ENCODE peak calls at places on chromosomes 1 and 21, in seven cellular contexts. W, K, N, F, Y, V and I are unnamed samples.

GRCh38 chr1:174892016-174892415 is 107.7 kb upstream of the CACYBP start:
- DNase-seq in W (no peak), K (no peak), N (no peak), F (no peak), Y (no peak), V (peak; percentile 16), I (no peak)

GRCh38 chr1:204062106-204062505 is 10.8 kb upstream of the SOX13 start:
- DNase-seq in W (no peak), K (no peak), N (no peak), F (no peak), Y (no peak), V (no peak), I (no peak)

GRCh38 chr1:32309960-32310359 is 18.1 kb downstream of the HDAC1 start:
- DNase-seq in W (no peak), K (no peak), N (no peak), F (no peak), Y (no peak), V (no peak), I (no peak)

GRCh38 chr1:85344256-85344694 is 67.8 kb upstream of the BCL10 start:
- DNase-seq in W (no peak), K (peak; percentile 53), N (peak; percentile 47), F (no peak), Y (peak; percentile 63), V (peak; percentile 91), I (peak; percentile 61)

GRCh38 chr1:107617921-107618320 is 347.1 kb downstream of the VAV3 start:
- DNase-seq in W (no peak), K (no peak), N (no peak), F (no peak), Y (no peak), V (peak; percentile 7), I (no peak)

GRCh38 chr1:225642177-225642576 is 10.7 kb downstream of the ENAH start:
- DNase-seq in W (no peak), K (no peak), N (no peak), F (no peak), Y (peak; percentile 72), V (no peak), I (no peak)

GRCh38 chr1:114352797-114353196 is 158.2 kb downstream of the TRIM33 start:
- DNase-seq in W (no peak), K (no peak), N (peak; percentile 31), F (no peak), Y (no peak), V (peak; percentile 12), I (no peak)

GRCh38 chr21:45539046-45539795 is 3.0 kb downstream of the SLC19A1 start:
- DNase-seq in W (peak; percentile 71), K (no peak), N (no peak), F (no peak), Y (no peak), V (no peak), I (no peak)

GRCh38 chr1:172269084-172269483 is 151.4 kb upstream of the C1orf105 start:
- DNase-seq in W (no peak), K (no peak), N (no peak), F (no peak), Y (no peak), V (no peak), I (no peak)

GRCh38 chr1:238399558-238399957 is 508.8 kb upstream of the ZP4 start:
- DNase-seq in W (no peak), K (no peak), N (no peak), F (no peak), Y (no peak), V (peak; percentile 50), I (no peak)

GRCh38 chr1:110155878-110156522 is 5.7 kb downstream of the SLC6A17 start:
- DNase-seq in W (peak; percentile 87), K (peak; percentile 78), N (peak; percentile 56), F (no peak), Y (peak; percentile 62), V (peak; percentile 76), I (peak; percentile 70)

GRCh38 chr1:245008761-245009160 is 144.4 kb upstream of the HNRNPU start:
- DNase-seq in W (no peak), K (no peak), N (peak; percentile 12), F (no peak), Y (no peak), V (no peak), I (no peak)

GRCh38 chr21:16055012-16055411 is 325.2 kb downstream of the USP25 start:
- DNase-seq in W (no peak), K (no peak), N (no peak), F (no peak), Y (no peak), V (no peak), I (no peak)

GRCh38 chr1:202659974-202660373 is 50.3 kb downstream of the SYT2 start:
- DNase-seq in W (no peak), K (peak; percentile 23), N (no peak), F (no peak), Y (no peak), V (no peak), I (no peak)

GRCh38 chr1:234214129-234214910 is 158.9 kb upstream of the COA6 start:
- DNase-seq in W (peak; percentile 76), K (peak; percentile 11), N (no peak), F (no peak), Y (peak; percentile 54), V (peak; percentile 74), I (peak; percentile 39)

GRCh38 chr1:84632975-84633427 is 57.3 kb downstream of the SSX2IP start:
- DNase-seq in W (no peak), K (no peak), N (peak; percentile 72), F (no peak), Y (peak; percentile 90), V (no peak), I (no peak)

GRCh38 chr1:66476774-66477173 is 57.2 kb upstream of the SGIP1 start:
- DNase-seq in W (no peak), K (no peak), N (no peak), F (no peak), Y (peak; percentile 40), V (no peak), I (no peak)

GRCh38 chr1:226640737-226641136 is 92.2 kb downstream of the STUM start:
- DNase-seq in W (peak; percentile 69), K (no peak), N (no peak), F (no peak), Y (no peak), V (no peak), I (peak; percentile 23)

GRCh38 chr1:29211086-29212030 is 19.4 kb downstream of the MECR start:
- DNase-seq in W (no peak), K (no peak), N (peak; percentile 40), F (no peak), Y (no peak), V (no peak), I (no peak)

GRCh38 chr1:22827666-22828065 is 117.0 kb downstream of the EPHB2 start:
- DNase-seq in W (no peak), K (no peak), N (no peak), F (no peak), Y (no peak), V (no peak), I (peak; percentile 49)

GRCh38 chr1:19163261-19163660 is 46.8 kb downstream of the UBR4 start:
- DNase-seq in W (no peak), K (no peak), N (peak; percentile 83), F (no peak), Y (peak; percentile 73), V (no peak), I (no peak)

GRCh38 chr1:3391711-3392110 is 62.8 kb upstream of the ARHGEF16 start:
- DNase-seq in W (no peak), K (no peak), N (no peak), F (no peak), Y (no peak), V (peak; percentile 68), I (no peak)

GRCh38 chr1:13564073-13564472 is 19.6 kb upstream of the PDPN start:
- DNase-seq in W (no peak), K (no peak), N (no peak), F (no peak), Y (no peak), V (no peak), I (no peak)

GRCh38 chr1:210633636-210634035 is 304.9 kb downstream of the HHAT start:
- DNase-seq in W (no peak), K (no peak), N (no peak), F (no peak), Y (no peak), V (no peak), I (no peak)

GRCh38 chr1:10966233-10966632 is 46.2 kb upstream of the TARDBP start:
- DNase-seq in W (no peak), K (no peak), N (no peak), F (no peak), Y (no peak), V (no peak), I (no peak)

DNA sequence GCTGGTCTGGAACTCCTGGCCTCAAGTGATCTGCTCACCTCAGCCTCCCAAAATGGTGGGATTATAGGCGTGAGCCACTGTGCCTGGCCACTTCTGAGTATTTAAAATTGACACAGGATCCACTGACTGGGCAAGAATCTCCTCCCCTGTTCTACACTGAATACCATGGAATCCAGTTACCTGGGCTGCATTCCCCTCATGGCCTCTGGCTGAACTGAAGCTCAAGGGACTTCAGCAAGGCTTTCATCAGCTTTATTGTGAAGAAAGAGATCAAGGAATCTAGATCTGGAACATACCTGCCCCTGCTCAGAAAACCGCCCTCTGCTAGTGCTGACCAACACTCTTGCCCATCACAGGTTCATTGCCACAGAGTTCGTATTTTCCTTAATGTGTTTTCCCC is 20.5 kb downstream of the NCF2 start:
- DNase-seq in W (no peak), K (no peak), N (no peak), F (no peak), Y (no peak), V (no peak), I (no peak)
- H3K36me3 ChIP-seq in W (no peaks in the 10 kb centered on the region), K (no peaks in the 10 kb centered on the region), N (no peaks in the 10 kb centered on the region), F (no peaks in the 10 kb centered on the region), Y (no peaks in the 10 kb centered on the region), V (no peaks in the 10 kb centered on the region), I (no peaks in the 10 kb centered on the region)

GRCh38 chr1:37867784-37868183 is 8.4 kb upstream of the MTF1 start:
- DNase-seq in W (no peak), K (no peak), N (no peak), F (no peak), Y (no peak), V (peak; percentile 57), I (no peak)
- H3K36me3 ChIP-seq in W (peaks cover 13% of the 10 kb centered on the region), K (no peaks in the 10 kb centered on the region), N (peaks cover 4% of the 10 kb centered on the region), F (peaks cover 29% of the 10 kb centered on the region), Y (peaks cover 5% of the 10 kb centered on the region), V (no peaks in the 10 kb centered on the region), I (peaks cover 18% of the 10 kb centered on the region)

GRCh38 chr1:247328311-247328710 is 3.4 kb downstream of the ZNF496 start:
- DNase-seq in W (no peak), K (no peak), N (no peak), F (no peak), Y (no peak), V (no peak), I (no peak)

GRCh38 chr1:247326601-247327135 is 5.0 kb downstream of the ZNF496 start:
- DNase-seq in W (no peak), K (no peak), N (no peak), F (no peak), Y (no peak), V (no peak), I (no peak)

GRCh38 chr1:247331172-247331525 is 518 bp downstream of the ZNF496 start:
- DNase-seq in W (peak; percentile 92), K (peak; percentile 85), N (peak; percentile 63), F (peak; percentile 14), Y (peak; percentile 92), V (peak; percentile 77), I (peak; percentile 73)

GRCh38 chr1:247330548-247331171 is 1.0 kb downstream of the ZNF496 start:
- DNase-seq in W (peak; percentile 73), K (peak; percentile 6), N (no peak), F (no peak), Y (no peak), V (peak; percentile 32), I (no peak)

GRCh38 chr1:247329097-247329617 is 2.5 kb downstream of the ZNF496 start:
- DNase-seq in W (no peak), K (no peak), N (no peak), F (no peak), Y (no peak), V (no peak), I (no peak)
- H3K36me3 ChIP-seq in W (no peaks in the 10 kb centered on the region), K (peaks cover 3% of the 10 kb centered on the region), N (peaks cover 6% of the 10 kb centered on the region), F (no peaks in the 10 kb centered on the region), Y (peaks cover 40% of the 10 kb centered on the region), V (peaks cover 35% of the 10 kb centered on the region), I (no peaks in the 10 kb centered on the region)

GRCh38 chr21:43965911-43966585 is 46.1 kb upstream of the TRAPPC10 start:
- DNase-seq in W (no peak), K (no peak), N (no peak), F (no peak), Y (no peak), V (no peak), I (no peak)
- H3K36me3 ChIP-seq in W (no peaks in the 10 kb centered on the region), K (no peaks in the 10 kb centered on the region), N (peaks cover 8% of the 10 kb centered on the region), F (peaks cover 43% of the 10 kb centered on the region), Y (no peaks in the 10 kb centered on the region), V (no peaks in the 10 kb centered on the region), I (no peaks in the 10 kb centered on the region)